ENCODE peak calls at places on chromosomes 12 and 14, in six cellular contexts. R, M, Q, H, J and D are unnamed samples. For H3K4me1, the result is how much of the 10 kb centered on the place peaks cover.

GRCh38 chr12:112112423-112113132 is 4.0 kb upstream of the NAA25 start:
- DNase-seq in R (no peak), M (no peak), Q (no peak), H (no peak), J (no peak), D (no peak)

GRCh38 chr12:10285919-10286318 is 21.8 kb upstream of the KLRD1 start:
- DNase-seq in R (no peak), M (no peak), Q (no peak), H (no peak), J (no peak), D (no peak)

GRCh38 chr14:96584199-96584906 is 82.2 kb downstream of the PAPOLA start:
- DNase-seq in R (no peak), M (no peak), Q (peak), H (no peak), J (no peak), D (no peak)

GRCh38 chr14:106845286-106846087 is 1319.1 kb downstream of the TMEM121 start:
- DNase-seq in R (no peak), M (peak), Q (no peak), H (no peak), J (no peak), D (peak)

GRCh38 chr14:24179294-24179960 is 7.5 kb downstream of the REC8 start:
- DNase-seq in R (peak), M (no peak), Q (no peak), H (no peak), J (no peak), D (no peak)

GRCh38 chr12:84973026-84973425 is 60.4 kb upstream of the SLC6A15 start:
- DNase-seq in R (no peak), M (no peak), Q (peak), H (no peak), J (no peak), D (no peak)

GRCh38 chr12:44654641-44655625 is 221.2 kb downstream of the NELL2 start:
- DNase-seq in R (no peak), M (no peak), Q (peak), H (no peak), J (no peak), D (no peak)

GRCh38 chr12:119512772-119513497 is 80.6 kb upstream of the TMEM233 start:
- DNase-seq in R (no peak), M (peak), Q (peak), H (no peak), J (no peak), D (no peak)

GRCh38 chr12:132776816-132777568 is 15.4 kb upstream of the ANKLE2 start:
- DNase-seq in R (peak), M (no peak), Q (no peak), H (peak), J (peak), D (no peak)

GRCh38 chr12:82326905-82327503 is 31.2 kb downstream of the CCDC59 start:
- DNase-seq in R (no peak), M (no peak), Q (peak), H (peak), J (no peak), D (no peak)

GRCh38 chr12:1972856-1973317 is 31.4 kb downstream of the DCP1B start:
- DNase-seq in R (no peak), M (no peak), Q (no peak), H (peak), J (peak), D (no peak)

GRCh38 chr14:102779574-102780315 is 2.5 kb downstream of the TRAF3 start:
- DNase-seq in R (no peak), M (no peak), Q (no peak), H (peak), J (no peak), D (no peak)

GRCh38 chr12:100733817-100734593 is 60.6 kb upstream of the ANO4 start:
- DNase-seq in R (no peak), M (no peak), Q (peak), H (peak), J (no peak), D (no peak)

GRCh38 chr12:3200779-3201738 is 123.9 kb downstream of the TSPAN9 start:
- DNase-seq in R (no peak), M (no peak), Q (peak), H (no peak), J (no peak), D (no peak)

GRCh38 chr14:71139058-71139946 is 232.0 kb downstream of the PCNX1 start:
- DNase-seq in R (peak), M (peak), Q (peak), H (peak), J (peak), D (peak)

GRCh38 chr12:41189395-41190251 is 1.5 kb downstream of the PDZRN4 start:
- DNase-seq in R (no peak), M (no peak), Q (peak), H (no peak), J (no peak), D (no peak)

GRCh38 chr12:80216890-80217559 is 117.7 kb downstream of the OTOGL start:
- DNase-seq in R (no peak), M (no peak), Q (peak), H (no peak), J (no peak), D (no peak)

GRCh38 chr12:4145990-4146859 is 127.3 kb upstream of the CCND2 start:
- DNase-seq in R (no peak), M (no peak), Q (no peak), H (no peak), J (no peak), D (no peak)

GRCh38 chr14:21449899-21450216 is 6.1 kb downstream of the CHD8 start:
- DNase-seq in R (no peak), M (no peak), Q (no peak), H (no peak), J (no peak), D (no peak)

GRCh38 chr12:124737040-124737419 is 126.6 kb downstream of the SCARB1 start:
- DNase-seq in R (no peak), M (no peak), Q (no peak), H (peak), J (no peak), D (no peak)
- H3K4me1 ChIP-seq in R (under half), M (under half), Q (under half), H (under half), J (under half), D (under half)

GRCh38 chr12:50620050-50620974 is 115.5 kb downstream of the DIP2B start:
- DNase-seq in R (no peak), M (peak), Q (peak), H (peak), J (no peak), D (no peak)
- H3K4me1 ChIP-seq in R (under half), M (half or more), Q (under half), H (under half), J (half or more), D (under half)

GRCh38 chr14:77377502-77377844 is 294 bp downstream of the SAMD15 start:
- DNase-seq in R (no peak), M (no peak), Q (no peak), H (no peak), J (no peak), D (no peak)

GRCh38 chr14:77375973-77376372 is 921 bp downstream of the TMED8 start:
- DNase-seq in R (no peak), M (no peak), Q (no peak), H (no peak), J (no peak), D (no peak)

GRCh38 chr14:77376771-77377501 is at the start of the genes SAMD15 and TMED8:
- DNase-seq in R (peak), M (peak), Q (peak), H (peak), J (peak), D (peak)

GRCh38 chr14:77375164-77375950 is 1.5 kb downstream of the TMED8 start:
- DNase-seq in R (no peak), M (peak), Q (no peak), H (no peak), J (no peak), D (no peak)

DNA sequence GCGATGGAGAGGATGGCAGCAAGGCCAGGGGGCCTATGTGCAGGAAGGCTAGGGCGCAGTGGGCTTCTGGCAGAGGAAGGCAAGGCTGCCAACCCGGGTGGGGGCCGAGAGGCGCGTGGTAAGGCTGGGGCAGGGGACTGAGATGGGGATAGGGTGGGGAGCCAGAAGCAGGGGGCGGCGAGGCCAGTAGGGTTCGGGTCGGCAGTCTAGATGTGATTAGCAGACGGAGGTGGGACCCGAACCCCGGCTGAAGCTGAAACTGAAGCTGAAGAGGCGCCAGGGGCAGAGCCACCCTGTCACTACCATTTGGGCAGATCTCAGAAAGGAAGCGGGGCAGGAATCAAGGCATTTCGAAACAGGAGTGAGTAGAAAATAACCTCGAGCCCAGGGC is 519 bp downstream of the TMED8 start:
- DNase-seq in R (peak), M (peak), Q (peak), H (no peak), J (peak), D (no peak)
- H3K4me1 ChIP-seq in R (under half), M (under half), Q (under half), H (under half), J (under half), D (under half)

GRCh38 chr14:95474486-95474885 is 42.0 kb downstream of the SYNE3 start:
- DNase-seq in R (peak), M (no peak), Q (no peak), H (no peak), J (no peak), D (no peak)
- H3K4me1 ChIP-seq in R (under half), M (under half), Q (under half), H (under half), J (half or more), D (under half)

GRCh38 chr12:93880853-93881522 is 203.8 kb downstream of the CRADD start:
- DNase-seq in R (no peak), M (no peak), Q (no peak), H (no peak), J (no peak), D (no peak)

GRCh38 chr12:93884794-93885460 is 207.8 kb downstream of the CRADD start:
- DNase-seq in R (no peak), M (no peak), Q (no peak), H (peak), J (no peak), D (no peak)

GRCh38 chr12:93879476-93880376 is 202.6 kb downstream of the CRADD start:
- DNase-seq in R (no peak), M (no peak), Q (no peak), H (peak), J (no peak), D (no peak)

GRCh38 chr12:93883436-93884154 is 206.4 kb downstream of the CRADD start:
- DNase-seq in R (no peak), M (no peak), Q (no peak), H (peak), J (no peak), D (no peak)

DNA sequence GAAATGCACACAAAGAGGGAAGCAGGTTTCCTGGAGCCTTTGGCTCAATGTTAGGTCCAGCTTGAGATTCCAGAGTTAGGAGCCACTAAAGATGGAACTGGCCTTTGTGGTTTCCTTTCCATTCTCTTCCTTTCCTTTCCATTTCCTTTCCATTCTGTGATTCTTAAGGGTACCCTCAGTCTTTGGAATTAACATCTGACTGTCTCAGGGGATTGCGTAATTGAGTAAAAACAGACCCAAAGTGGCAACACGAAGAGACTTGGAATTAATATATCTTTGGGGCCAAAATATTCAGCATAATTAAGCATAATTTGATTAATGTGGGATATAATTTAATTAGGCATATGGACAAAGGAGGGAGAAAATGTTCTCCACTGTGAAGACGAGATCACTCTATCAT is 205.6 kb downstream of the CRADD start:
- DNase-seq in R (no peak), M (no peak), Q (no peak), H (no peak), J (no peak), D (no peak)
- H3K4me1 ChIP-seq in R (under half), M (under half), Q (under half), H (under half), J (under half), D (under half)

GRCh38 chr12:47845066-47845465 is 25.4 kb upstream of the HDAC7 start:
- DNase-seq in R (no peak), M (no peak), Q (no peak), H (no peak), J (no peak), D (no peak)
- H3K4me1 ChIP-seq in R (under half), M (under half), Q (under half), H (under half), J (under half), D (under half)

GRCh38 chr12:46219147-46219891 is 49.5 kb downstream of the SLC38A1 start:
- DNase-seq in R (no peak), M (no peak), Q (no peak), H (no peak), J (no peak), D (no peak)
- H3K4me1 ChIP-seq in R (under half), M (half or more), Q (under half), H (under half), J (half or more), D (half or more)

GRCh38 chr12:123063535-123063934 is 83.1 kb downstream of the ARL6IP4 start:
- DNase-seq in R (peak), M (peak), Q (peak), H (peak), J (no peak), D (peak)
- H3K4me1 ChIP-seq in R (half or more), M (under half), Q (under half), H (under half), J (half or more), D (under half)